ENCODE peak calls at places on chromosomes 16 and 17, in five cellular contexts. D is brain pericyte; Q is activated naive CD4-positive, alpha-beta T cell treated with anti-CD3 and anti-CD28 coated beads for 36 hours; V is Kasumi-1; N is GM20000. F is an unnamed sample.

GRCh38 chr17:77281904-77282367 is 141.2 kb downstream of the SEC14L1 start:
- DNase-seq in D (no peak), Q (no peak), V (no peak), N (no peak), F (no peak)

GRCh38 chr17:82331345-82331939 is 2.1 kb downstream of the SECTM1 start:
- DNase-seq in D (no peak), Q (no peak), V (no peak), N (no peak), F (no peak)

GRCh38 chr16:69179255-69180010 is 7.5 kb upstream of the SNTB2 start:
- DNase-seq in D (no peak), Q (no peak), V (no peak), N (no peak), F (no peak)

GRCh38 chr17:39618956-39619785 is 7.6 kb upstream of the PPP1R1B start:
- DNase-seq in D (no peak), Q (no peak), V (no peak), N (no peak), F (no peak)

GRCh38 chr17:72421128-72422092 is 300.6 kb downstream of the SOX9 start:
- DNase-seq in D (peak), Q (peak), V (peak), N (peak), F (no peak)

GRCh38 chr17:68326681-68327080 is 35.4 kb downstream of the ARSG start:
- DNase-seq in D (no peak), Q (no peak), V (no peak), N (no peak), F (no peak)

GRCh38 chr17:72430611-72431432 is 310.0 kb downstream of the SOX9 start:
- DNase-seq in D (no peak), Q (no peak), V (no peak), N (no peak), F (no peak)

GRCh38 chr16:8730335-8730915 is 56.0 kb downstream of the ABAT start:
- DNase-seq in D (no peak), Q (no peak), V (no peak), N (no peak), F (no peak)

GRCh38 chr16:84618428-84619102 is 687 bp upstream of the COTL1 start:
- DNase-seq in D (peak), Q (no peak), V (peak), N (no peak), F (peak)

GRCh38 chr17:16491131-16491702 is 776 bp downstream of the LRRC75A start:
- DNase-seq in D (no peak), Q (peak), V (no peak), N (peak), F (peak)

GRCh38 chr17:33596904-33597303 is 303.8 kb upstream of the ASIC2 start:
- DNase-seq in D (no peak), Q (no peak), V (no peak), N (no peak), F (no peak)

GRCh38 chr16:57196753-57197152 is 10.6 kb downstream of the RSPRY1 start:
- DNase-seq in D (no peak), Q (no peak), V (no peak), N (no peak), F (no peak)

GRCh38 chr17:79109584-79109983 is 35.0 kb downstream of the ENGASE start:
- DNase-seq in D (no peak), Q (no peak), V (no peak), N (no peak), F (no peak)

GRCh38 chr16:26491962-26492361 is 574.8 kb upstream of the C16orf82 start:
- DNase-seq in D (no peak), Q (no peak), V (no peak), N (no peak), F (no peak)

GRCh38 chr17:48547839-48548686 is 3.2 kb upstream of the HOXB2 start:
- DNase-seq in D (no peak), Q (peak), V (no peak), N (no peak), F (no peak)

GRCh38 chr16:57462978-57463362 is 491 bp downstream of the POLR2C start:
- DNase-seq in D (no peak), Q (no peak), V (no peak), N (no peak), F (no peak)

GRCh38 chr17:48492401-48493298 is 38.2 kb downstream of the HOXB1 start:
- DNase-seq in D (no peak), Q (peak), V (no peak), N (peak), F (peak)

GRCh38 chr17:29568331-29569244 is at the start of gene TP53I13:
- DNase-seq in D (no peak), Q (peak), V (peak), N (peak), F (peak)

GRCh38 chr16:86491643-86492030 is 18.7 kb upstream of the FOXF1 start:
- DNase-seq in D (no peak), Q (no peak), V (no peak), N (no peak), F (no peak)

GRCh38 chr16:66205287-66206167 is 161.0 kb upstream of the CDH5 start:
- DNase-seq in D (no peak), Q (no peak), V (peak), N (no peak), F (no peak)

GRCh38 chr17:44210342-44211192 is 8.9 kb downstream of the UBTF start:
- DNase-seq in D (peak), Q (peak), V (peak), N (peak), F (peak)

GRCh38 chr17:28160610-28161009 is 118.1 kb downstream of the NLK start:
- DNase-seq in D (no peak), Q (no peak), V (no peak), N (no peak), F (no peak)

GRCh38 chr16:68447721-68448359 is 468 bp downstream of the SMPD3 start:
- DNase-seq in D (no peak), Q (no peak), V (peak), N (no peak), F (peak)

GRCh38 chr17:2253768-2254406 is 49.7 kb downstream of the SMG6 start:
- DNase-seq in D (no peak), Q (peak), V (no peak), N (peak), F (no peak)

GRCh38 chr17:61805399-61805798 is 57.9 kb downstream of the BRIP1 start:
- DNase-seq in D (no peak), Q (no peak), V (no peak), N (no peak), F (no peak)

GRCh38 chr17:43932357-43932756 is 9.9 kb downstream of the PPY start:
- DNase-seq in D (no peak), Q (no peak), V (no peak), N (no peak), F (no peak)

GRCh38 chr16:75086281-75086680 is 30.3 kb downstream of the LDHD start:
- DNase-seq in D (no peak), Q (no peak), V (no peak), N (no peak), F (no peak)

GRCh38 chr17:13647551-13647950 is 45.8 kb upstream of the HS3ST3A1 start:
- DNase-seq in D (no peak), Q (no peak), V (no peak), N (no peak), F (no peak)

GRCh38 chr17:42845918-42846593 is 1.7 kb downstream of the AOC2 start:
- DNase-seq in D (no peak), Q (peak), V (no peak), N (no peak), F (no peak)

GRCh38 chr16:21277045-21277926 is 804 bp downstream of the CRYM start:
- DNase-seq in D (no peak), Q (no peak), V (no peak), N (no peak), F (no peak)

GRCh38 chr16:47467501-47467900 is 6.4 kb downstream of the PHKB start:
- DNase-seq in D (no peak), Q (no peak), V (no peak), N (no peak), F (no peak)

GRCh38 chr17:81064746-81065475 is 30.0 kb downstream of the BAIAP2 start:
- DNase-seq in D (no peak), Q (no peak), V (no peak), N (no peak), F (no peak)

GRCh38 chr17:78159575-78160158 is 8.7 kb upstream of the SYNGR2 start:
- DNase-seq in D (no peak), Q (no peak), V (peak), N (no peak), F (no peak)

GRCh38 chr17:79501910-79502309 is 108.9 kb downstream of the RBFOX3 start:
- DNase-seq in D (no peak), Q (no peak), V (no peak), N (no peak), F (no peak)

GRCh38 chr17:78541488-78542237 is 35.5 kb downstream of the DNAH17 start:
- DNase-seq in D (no peak), Q (peak), V (no peak), N (no peak), F (no peak)

GRCh38 chr16:50583211-50583610 is 35.0 kb downstream of the NKD1 start:
- DNase-seq in D (no peak), Q (no peak), V (no peak), N (no peak), F (no peak)

GRCh38 chr17:75110307-75110937 is 653 bp downstream of the ARMC7 start:
- DNase-seq in D (no peak), Q (peak), V (no peak), N (no peak), F (no peak)